ENCODE peak calls at places on chromosomes 1 and 21, in seven cellular contexts. M is heart left ventricle, Z is pancreas, T is heart right ventricle, S is adrenal gland, V is psoas muscle, F is Panc1. H is an unnamed sample.

GRCh38 chr1:91997607-91998195 is 32.1 kb upstream of the EPHX4 start:
- DNase-seq in Z (peak; percentile 20), S (peak; percentile 43), M (no peak), T (peak; percentile 7), V (no peak), F (peak; percentile 22), H (peak; percentile 15)

GRCh38 chr21:35410123-35410522 is 361.0 kb upstream of the RUNX1 start:
- DNase-seq in V (no peak), F (no peak), M (no peak), S (no peak), T (no peak), Z (no peak), H (no peak)

GRCh38 chr1:228452194-228453021 is 34.8 kb upstream of the RNF187 start:
- DNase-seq in M (no peak), T (no peak), V (no peak), Z (no peak), S (no peak), F (no peak), H (no peak)

GRCh38 chr1:210428696-210429095 is 100.0 kb downstream of the HHAT start:
- DNase-seq in M (no peak), F (no peak), S (no peak), V (no peak), T (no peak), Z (no peak), H (no peak)

GRCh38 chr1:47209091-47209490 is 19.3 kb upstream of the PDZK1IP1 start:
- DNase-seq in Z (no peak), M (no peak), V (no peak), T (no peak), S (no peak), F (no peak), H (no peak)

GRCh38 chr1:151892190-151892589 is 17.1 kb downstream of the THEM4 start:
- DNase-seq in M (no peak), F (no peak), T (no peak), V (no peak), Z (no peak), S (no peak), H (peak; percentile 70)

GRCh38 chr1:3011631-3012510 is 9.4 kb upstream of the ACTRT2 start:
- DNase-seq in V (no peak), S (no peak), F (no peak), M (no peak), Z (no peak), T (no peak), H (no peak)

GRCh38 chr1:37482004-37482785 is 7.8 kb downstream of the ZC3H12A start:
- DNase-seq in Z (no peak), F (no peak), T (no peak), M (no peak), V (no peak), S (no peak), H (no peak)

DNA sequence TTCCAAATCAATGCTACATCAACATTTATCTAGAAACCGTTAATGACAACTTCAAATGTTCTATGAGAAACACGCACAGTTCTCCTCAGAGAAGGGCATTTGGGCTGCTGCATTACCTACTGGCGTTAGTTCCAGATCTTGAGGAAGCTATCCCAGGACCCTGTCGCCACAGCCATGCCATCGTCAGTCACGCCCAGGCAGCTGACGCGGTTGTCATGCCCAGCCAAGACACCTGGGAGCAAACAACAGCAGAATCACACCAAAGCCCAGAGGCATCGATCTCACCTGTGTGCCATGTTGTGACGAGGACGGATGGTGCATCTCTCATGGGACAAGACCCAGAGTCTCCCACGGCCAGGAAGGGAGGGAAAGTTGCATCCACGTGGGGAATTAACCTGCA is 8.9 kb upstream of the NADK start:
- DNase-seq in S (no peak), T (no peak), V (no peak), Z (no peak), F (no peak), M (no peak), H (no peak)
- H3K36me3 ChIP-seq in S (peaks cover 75% of the 10 kb centered on the region), T (peaks cover 15% of the 10 kb centered on the region), V (no peaks in the 10 kb centered on the region), Z (peaks cover 18% of the 10 kb centered on the region), F (peaks cover 32% of the 10 kb centered on the region), M (peaks cover 6% of the 10 kb centered on the region), H (peaks cover 89% of the 10 kb centered on the region)

GRCh38 chr1:5752715-5753330 is 239.4 kb downstream of the NPHP4 start:
- DNase-seq in T (no peak), F (no peak), V (no peak), Z (no peak), S (no peak), M (no peak), H (no peak)

GRCh38 chr1:5750186-5751170 is 241.7 kb downstream of the NPHP4 start:
- DNase-seq in F (no peak), M (no peak), V (no peak), Z (no peak), S (no peak), T (no peak), H (no peak)

GRCh38 chr1:5753431-5754078 is 238.7 kb downstream of the NPHP4 start:
- DNase-seq in T (no peak), F (no peak), V (no peak), Z (no peak), S (no peak), M (no peak), H (no peak)

GRCh38 chr1:5751833-5752714 is 240.2 kb downstream of the NPHP4 start:
- DNase-seq in V (no peak), S (no peak), T (no peak), F (no peak), Z (no peak), M (no peak), H (no peak)

DNA sequence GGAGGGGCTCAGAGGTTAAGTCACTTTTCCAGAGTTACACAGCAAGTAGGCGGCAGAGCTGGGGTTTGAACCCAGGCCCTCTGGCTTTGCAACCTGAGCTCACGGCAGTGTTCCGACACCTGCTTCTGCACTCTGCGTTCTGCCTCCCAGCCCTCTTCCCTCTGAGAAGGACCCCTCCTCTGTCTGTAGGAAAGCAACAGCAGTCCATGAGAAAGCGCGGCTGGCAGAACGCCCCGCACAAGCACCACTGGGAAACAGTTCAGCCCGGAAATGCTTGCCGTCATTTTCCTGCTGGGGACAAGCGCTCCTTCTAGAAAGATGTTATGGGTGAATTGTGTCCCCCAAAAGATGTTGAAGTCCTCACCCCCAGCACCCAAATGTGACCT is 241.1 kb downstream of the NPHP4 start:
- DNase-seq in Z (no peak), T (no peak), F (no peak), V (no peak), S (no peak), M (no peak), H (no peak)
- H3K9me3 ChIP-seq in Z (no peaks in the 10 kb centered on the region), T (no peaks in the 10 kb centered on the region), F (no peaks in the 10 kb centered on the region), V (no peaks in the 10 kb centered on the region), S (no peaks in the 10 kb centered on the region), M (no peaks in the 10 kb centered on the region), H (no peaks in the 10 kb centered on the region)

GRCh38 chr1:169127305-169127704 is 20.8 kb downstream of the ATP1B1 start:
- DNase-seq in Z (no peak), S (no peak), F (no peak), V (no peak), M (no peak), T (no peak), H (no peak)
- H3K36me3 ChIP-seq in Z (no peaks in the 10 kb centered on the region), S (peaks cover 51% of the 10 kb centered on the region), F (peaks cover 19% of the 10 kb centered on the region), V (peaks cover 7% of the 10 kb centered on the region), M (peaks cover 6% of the 10 kb centered on the region), T (no peaks in the 10 kb centered on the region), H (peaks cover 75% of the 10 kb centered on the region)

GRCh38 chr21:45588086-45588825 is 46.0 kb upstream of the SLC19A1 start:
- DNase-seq in V (no peak), T (no peak), M (no peak), S (no peak), Z (no peak), F (no peak), H (no peak)

GRCh38 chr21:45588861-45589491 is 46.7 kb upstream of the SLC19A1 start:
- DNase-seq in M (no peak), F (no peak), T (no peak), V (no peak), Z (no peak), S (no peak), H (no peak)

GRCh38 chr21:45583831-45584509 is 41.7 kb upstream of the SLC19A1 start:
- DNase-seq in T (no peak), Z (no peak), F (no peak), S (no peak), V (no peak), M (no peak), H (peak; percentile 31)

GRCh38 chr21:45584786-45585185 is 42.5 kb upstream of the SLC19A1 start:
- DNase-seq in T (no peak), Z (no peak), M (no peak), F (no peak), S (no peak), V (no peak), H (peak; percentile 25)

DNA sequence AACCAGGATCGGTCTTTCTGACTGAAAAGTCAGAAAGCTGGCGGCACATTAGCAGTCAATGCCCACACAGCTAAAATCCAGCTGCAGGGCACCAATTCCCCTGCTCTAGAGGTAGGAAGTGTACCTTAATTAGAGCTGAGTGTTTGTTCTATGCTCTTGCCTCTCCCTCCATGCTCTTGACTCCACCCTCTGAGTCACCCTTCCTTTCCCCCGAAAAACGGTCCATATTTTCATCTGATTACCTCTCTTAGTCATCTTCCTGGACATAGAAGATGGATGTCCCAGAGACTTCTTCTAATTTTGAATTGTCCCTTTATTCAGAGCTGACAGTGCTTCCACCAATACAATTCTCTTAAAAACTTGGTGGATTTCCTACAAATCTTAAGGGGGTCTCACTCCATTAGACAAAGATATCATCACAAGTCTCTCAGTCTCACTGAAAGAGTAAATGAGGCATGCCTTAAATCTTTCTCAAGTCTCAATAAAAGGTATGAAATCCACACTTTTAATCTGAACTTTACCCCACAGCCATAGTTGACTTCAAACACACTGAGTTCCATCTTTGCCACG is 44.1 kb upstream of the SLC19A1 start:
- DNase-seq in F (no peak), T (no peak), M (no peak), S (no peak), Z (no peak), V (no peak), H (peak; percentile 3)
- H3K9me3 ChIP-seq in F (peaks cover 6% of the 10 kb centered on the region), T (peaks cover 10% of the 10 kb centered on the region), M (peaks cover 22% of the 10 kb centered on the region), S (peaks cover 5% of the 10 kb centered on the region), Z (no peaks in the 10 kb centered on the region), V (peaks cover 25% of the 10 kb centered on the region), H (peaks cover 33% of the 10 kb centered on the region)

DNA sequence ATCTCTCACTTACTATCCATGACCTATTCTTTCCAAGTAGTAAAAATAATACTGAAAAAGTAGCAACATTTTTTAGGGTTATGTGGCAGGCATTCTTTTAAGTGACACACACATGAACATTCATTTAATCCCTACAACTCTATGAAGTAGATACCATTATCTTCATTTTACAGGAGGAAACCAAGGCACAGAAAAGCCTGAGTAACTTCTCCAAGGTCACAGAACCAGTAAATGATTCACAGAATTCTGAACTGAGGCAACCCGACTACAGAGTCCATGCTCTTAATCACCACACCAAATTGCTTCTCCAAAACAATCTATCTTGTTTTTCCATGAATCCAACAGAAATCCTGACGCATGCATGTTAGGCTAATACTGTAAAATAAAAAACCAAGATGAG is 17.5 kb downstream of the FUBP1 start:
- DNase-seq in Z (no peak), M (no peak), V (no peak), S (no peak), F (no peak), T (no peak), H (no peak)
- H3K36me3 ChIP-seq in Z (peaks cover 58% of the 10 kb centered on the region), M (peaks cover 58% of the 10 kb centered on the region), V (peaks cover 27% of the 10 kb centered on the region), S (peaks cover 97% of the 10 kb centered on the region), F (peaks cover 91% of the 10 kb centered on the region), T (no peaks in the 10 kb centered on the region), H (peaks cover 100% of the 10 kb centered on the region)

GRCh38 chr21:10521091-10521598 is at the start of gene TPTE:
- DNase-seq in Z (no peak), V (no peak), F (no peak), S (no peak), M (no peak), T (no peak), H (no peak)
- H3K9me3 ChIP-seq in Z (no peaks in the 10 kb centered on the region), V (no peaks in the 10 kb centered on the region), F (no peaks in the 10 kb centered on the region), S (peaks cover 5% of the 10 kb centered on the region), M (peaks cover 29% of the 10 kb centered on the region), T (peaks cover 7% of the 10 kb centered on the region), H (peaks cover 3% of the 10 kb centered on the region)